ENCODE peak calls at places on chromosomes 13 and 19, in nine cellular contexts. Y is anterior cingulate cortex, A is GDM1, N is NCI-H1694 treated with DMSO at 0.1 percent for 48 hours, C is NCI-H1105, B is NCI-H1930, M is NCI-H82, P is fibroblast of the aortic adventitia, J is dermis microvascular lymphatic vessel endothelial cell. E is an unnamed sample.

GRCh38 chr13:94712812-94713555 is 639 bp upstream of the SOX21 start:
- DNase-seq in M (peak; percentile 57), J (peak; percentile 78), A (no peak), B (peak; percentile 21), N (no peak), C (no peak), Y (peak; percentile 59), P (peak; percentile 35), E (peak; percentile 64)

GRCh38 chr13:27924529-27925141 is 4.8 kb downstream of the PDX1 start:
- DNase-seq in B (peak; percentile 47), M (no peak), P (no peak), C (no peak), Y (no peak), J (no peak), A (no peak), N (no peak), E (no peak)

GRCh38 chr13:112165712-112166111 is 98.8 kb downstream of the SOX1 start:
- DNase-seq in M (no peak), C (no peak), A (no peak), J (no peak), B (no peak), N (no peak), Y (no peak), P (no peak), E (no peak)

GRCh38 chr13:58018020-58018419 is 386.5 kb downstream of the PCDH17 start:
- DNase-seq in N (no peak), C (no peak), M (no peak), A (no peak), Y (no peak), J (no peak), B (no peak), P (no peak), E (no peak)

GRCh38 chr13:41200126-41200525 is 5.8 kb upstream of the KBTBD7 start:
- DNase-seq in J (no peak), Y (no peak), C (no peak), M (no peak), N (no peak), A (no peak), P (no peak), B (no peak), E (peak; percentile 79)

GRCh38 chr19:495440-496332 is 600 bp upstream of the MADCAM1 start:
- DNase-seq in M (peak; percentile 66), J (no peak), A (no peak), Y (no peak), B (peak; percentile 33), P (peak; percentile 26), C (no peak), N (peak; percentile 16), E (no peak)

GRCh38 chr19:32219392-32219791 is 126.0 kb upstream of the ZNF507 start:
- DNase-seq in Y (no peak), B (no peak), N (no peak), P (no peak), M (no peak), J (no peak), C (no peak), A (no peak), E (no peak)

GRCh38 chr13:73070451-73070850 is 11.6 kb downstream of the KLF5 start:
- DNase-seq in Y (no peak), P (no peak), B (no peak), A (no peak), C (no peak), N (no peak), M (no peak), J (no peak), E (no peak)

GRCh38 chr19:51359294-51359693 is 6.9 kb downstream of the ETFB start:
- DNase-seq in C (no peak), B (no peak), N (no peak), A (no peak), Y (no peak), P (peak; percentile 91), M (no peak), J (no peak), E (peak; percentile 83)

GRCh38 chr19:3320354-3320670 is 46.1 kb upstream of the NFIC start:
- DNase-seq in C (no peak), Y (no peak), J (no peak), P (no peak), N (no peak), M (no peak), A (no peak), B (no peak), E (no peak)